ENCODE peak calls at places on chromosomes 12 and 14, in seven cellular contexts. P, O, Y, R, E, H and I are unnamed samples.

GRCh38 chr14:95463173-95463901 is 53.1 kb downstream of the SYNE3 start:
- DNase-seq in H (no peak), Y (no peak), R (no peak), O (no peak), E (peak; percentile 59), P (no peak), I (no peak)

GRCh38 chr14:23015618-23016017 is 5.7 kb upstream of the C14orf93 start:
- DNase-seq in P (no peak), H (no peak), Y (no peak), R (no peak), E (no peak), O (no peak), I (no peak)

GRCh38 chr14:76330411-76331327 is 45.3 kb upstream of the ESRRB start:
- DNase-seq in H (no peak), E (no peak), Y (no peak), R (no peak), O (no peak), P (no peak), I (no peak)

GRCh38 chr12:94789510-94790225 is 139.3 kb upstream of the TMCC3 start:
- DNase-seq in E (no peak), P (no peak), R (no peak), Y (no peak), O (no peak), H (no peak), I (no peak)

GRCh38 chr14:100767003-100767787 is 40.5 kb downstream of the DLK1 start:
- DNase-seq in Y (no peak), P (no peak), R (no peak), E (no peak), O (peak; percentile 21), H (no peak), I (no peak)

GRCh38 chr12:96218989-96219678 is 25.0 kb downstream of the ELK3 start:
- DNase-seq in E (no peak), H (no peak), O (no peak), Y (no peak), P (no peak), R (no peak), I (no peak)

GRCh38 chr12:93943766-93944165 is 204.6 kb upstream of the PLXNC1 start:
- DNase-seq in P (no peak), Y (no peak), R (no peak), E (no peak), O (no peak), H (peak; percentile 34), I (peak; percentile 61)

GRCh38 chr14:94593749-94594431 is 12.7 kb downstream of the SERPINA5 start:
- DNase-seq in O (no peak), R (no peak), H (no peak), Y (no peak), P (no peak), E (no peak), I (no peak)

DNA sequence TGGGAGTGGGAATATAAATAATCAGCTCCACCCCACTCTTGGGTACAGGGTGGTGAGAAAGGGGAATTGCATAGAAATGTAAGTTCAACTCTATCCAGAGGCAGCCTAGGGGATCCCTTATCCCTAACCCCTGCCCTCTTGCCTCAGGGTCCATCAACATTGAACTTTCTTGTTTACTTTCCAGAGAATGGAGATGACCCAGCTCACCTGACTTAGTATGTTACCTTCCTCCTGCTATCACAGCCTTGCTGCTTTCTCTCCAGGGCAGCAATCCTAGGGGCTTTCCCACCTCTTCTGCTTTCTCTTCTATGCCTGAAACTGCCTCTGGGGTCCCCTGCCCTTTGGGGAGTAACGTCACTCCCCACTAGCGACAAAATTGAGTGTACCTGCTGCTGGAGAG is 2.7 kb downstream of the LRP1 start:
- DNase-seq in E (no peak), P (no peak), H (no peak), R (no peak), Y (no peak), O (no peak), I (no peak)
- H3K4me1 ChIP-seq in E (peaks cover 13% of the 10 kb centered on the region), P (peaks cover 76% of the 10 kb centered on the region), H (peaks cover 49% of the 10 kb centered on the region), R (no peaks in the 10 kb centered on the region), Y (peaks cover 39% of the 10 kb centered on the region), O (peaks cover 33% of the 10 kb centered on the region), I (peaks cover 85% of the 10 kb centered on the region)

GRCh38 chr12:573226-573625 is 90.0 kb downstream of the NINJ2 start:
- DNase-seq in E (no peak), R (peak; percentile 31), P (no peak), H (no peak), O (no peak), Y (no peak), I (no peak)

GRCh38 chr12:575129-575502 is 88.1 kb downstream of the NINJ2 start:
- DNase-seq in H (no peak), E (no peak), P (no peak), R (peak; percentile 49), O (no peak), Y (no peak), I (peak; percentile 73)

GRCh38 chr12:575948-576612 is 87.2 kb downstream of the NINJ2 start:
- DNase-seq in R (peak; percentile 65), E (peak; percentile 75), P (peak; percentile 77), Y (peak; percentile 84), O (peak; percentile 89), H (peak; percentile 77), I (peak; percentile 87)

GRCh38 chr12:576613-577110 is 86.6 kb downstream of the NINJ2 start:
- DNase-seq in H (no peak), Y (no peak), O (no peak), R (peak; percentile 14), P (no peak), E (no peak), I (peak; percentile 41)

DNA sequence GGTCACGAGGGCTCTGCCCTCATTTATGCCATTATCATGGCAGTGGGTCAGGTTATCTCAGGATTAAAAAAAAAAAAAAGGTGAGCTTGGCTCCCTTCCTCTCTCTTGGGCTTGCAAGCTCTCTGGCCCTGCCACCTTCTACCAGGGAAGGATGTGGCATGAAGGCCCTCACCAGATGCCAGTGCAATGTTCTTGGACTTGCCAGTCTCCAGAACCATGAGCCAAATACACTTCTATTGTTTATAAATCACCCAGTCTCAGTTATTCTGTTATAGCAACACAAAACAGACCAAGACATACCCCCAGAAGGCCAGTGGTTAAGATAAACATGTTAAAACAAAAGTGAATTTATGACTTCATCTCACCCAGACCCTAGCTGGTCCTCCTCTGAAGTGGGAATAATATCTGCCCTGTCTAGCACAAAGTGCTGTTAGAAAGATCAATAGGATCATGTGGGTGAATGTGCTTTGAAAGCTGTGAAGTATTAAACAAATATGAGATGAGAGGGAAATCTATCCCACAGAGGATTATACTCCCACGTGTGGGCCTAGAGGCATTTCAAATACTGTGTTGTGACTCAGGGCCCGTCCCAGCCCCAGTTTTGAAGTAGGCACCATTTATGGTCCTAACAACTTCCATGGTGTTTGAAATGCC is 88.6 kb downstream of the NINJ2 start:
- DNase-seq in O (no peak), H (no peak), P (no peak), Y (no peak), E (no peak), R (no peak), I (no peak)
- H3K4me1 ChIP-seq in O (peaks cover 16% of the 10 kb centered on the region), H (peaks cover 21% of the 10 kb centered on the region), P (peaks cover 64% of the 10 kb centered on the region), Y (peaks cover 57% of the 10 kb centered on the region), E (peaks cover 10% of the 10 kb centered on the region), R (peaks cover 6% of the 10 kb centered on the region), I (peaks cover 76% of the 10 kb centered on the region)

GRCh38 chr14:54652188-54652889 is 85.4 kb downstream of the SAMD4A start:
- DNase-seq in Y (no peak), E (no peak), P (peak; percentile 89), O (peak; percentile 83), H (peak; percentile 99), R (peak; percentile 75), I (peak; percentile 90)
- H3K4me1 ChIP-seq in Y (no peaks in the 10 kb centered on the region), E (no peaks in the 10 kb centered on the region), P (peaks cover 72% of the 10 kb centered on the region), O (peaks cover 3% of the 10 kb centered on the region), H (peaks cover 25% of the 10 kb centered on the region), R (no peaks in the 10 kb centered on the region), I (peaks cover 51% of the 10 kb centered on the region)

DNA sequence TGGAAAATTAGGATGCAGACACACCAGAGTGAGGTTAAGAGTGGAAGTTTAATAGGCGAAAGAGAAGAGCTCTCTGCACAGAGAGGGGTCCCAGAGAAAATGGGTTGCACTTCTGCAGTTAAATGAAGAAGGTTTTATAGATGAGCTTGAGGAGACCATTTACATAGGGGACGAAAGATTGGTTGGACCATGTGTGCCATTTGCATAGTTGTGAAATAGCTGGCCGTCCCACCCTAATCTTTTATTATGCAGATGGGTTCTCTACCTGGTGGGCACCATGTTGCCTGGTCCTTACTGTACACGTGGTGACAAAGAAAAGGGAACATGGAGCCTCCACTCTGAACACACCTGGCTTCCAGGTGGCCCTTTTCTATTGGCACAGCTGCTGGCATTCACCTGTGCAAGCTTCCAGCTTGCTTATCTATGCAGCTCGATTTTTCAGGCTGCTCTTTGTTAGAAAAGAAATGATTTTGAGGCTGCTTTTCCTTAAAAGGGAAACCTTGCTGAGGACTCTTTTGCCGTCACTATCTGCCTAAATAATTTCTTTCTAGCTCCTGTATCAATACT is 67.1 kb upstream of the SRSF5 start:
- DNase-seq in E (no peak), Y (no peak), H (no peak), P (no peak), O (no peak), R (no peak), I (no peak)
- H3K4me1 ChIP-seq in E (peaks cover 41% of the 10 kb centered on the region), Y (peaks cover 24% of the 10 kb centered on the region), H (peaks cover 41% of the 10 kb centered on the region), P (peaks cover 87% of the 10 kb centered on the region), O (peaks cover 21% of the 10 kb centered on the region), R (peaks cover 18% of the 10 kb centered on the region), I (peaks cover 51% of the 10 kb centered on the region)

DNA sequence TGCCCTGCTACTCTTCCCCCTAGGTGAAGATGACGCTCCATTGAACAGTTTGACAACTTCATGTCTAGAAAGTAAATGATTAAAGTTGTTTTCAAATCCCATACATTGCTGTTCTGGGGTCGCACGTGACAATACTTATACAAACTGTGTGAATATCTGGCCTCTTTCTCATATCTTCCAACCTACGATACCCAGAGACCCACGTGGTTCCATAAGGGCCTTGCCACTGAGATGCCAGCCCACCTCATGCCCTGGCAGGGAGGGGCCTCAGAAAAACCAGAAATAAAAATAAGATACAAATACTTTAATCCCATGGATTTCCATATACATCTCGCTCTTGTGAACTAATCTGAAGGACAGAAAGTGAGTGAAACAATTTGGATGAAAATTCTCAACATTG is 4.5 kb downstream of the GZMB start:
- DNase-seq in Y (no peak), H (no peak), P (no peak), E (no peak), O (no peak), R (no peak), I (no peak)
- H3K4me1 ChIP-seq in Y (no peaks in the 10 kb centered on the region), H (no peaks in the 10 kb centered on the region), P (no peaks in the 10 kb centered on the region), E (no peaks in the 10 kb centered on the region), O (no peaks in the 10 kb centered on the region), R (no peaks in the 10 kb centered on the region), I (no peaks in the 10 kb centered on the region)

GRCh38 chr14:32012062-32012461 is 65.0 kb upstream of the ARHGAP5 start:
- DNase-seq in O (no peak), P (no peak), H (peak; percentile 29), R (no peak), Y (no peak), E (no peak), I (no peak)
- H3K4me1 ChIP-seq in O (no peaks in the 10 kb centered on the region), P (peaks cover 49% of the 10 kb centered on the region), H (peaks cover 26% of the 10 kb centered on the region), R (no peaks in the 10 kb centered on the region), Y (no peaks in the 10 kb centered on the region), E (no peaks in the 10 kb centered on the region), I (no peaks in the 10 kb centered on the region)